ENCODE peak calls at places on chromosomes 1 and 21, in six cellular contexts. B is HL-60; W is endodermal cell; E is astrocyte of the cerebellum; S is CD8-positive, alpha-beta T cell; Z is progenitor cell of endocrine pancreas. X is an unnamed sample.

GRCh38 chr1:202254454-202255252 is 61.1 kb downstream of the LGR6 start:
- DNase-seq in B (no peak), W (peak), E (no peak), S (no peak), Z (no peak), X (no peak)

GRCh38 chr1:119453021-119453420 is 38.1 kb downstream of the HSD3B2 start:
- DNase-seq in B (no peak), W (peak), E (peak), S (no peak), Z (no peak), X (peak)

GRCh38 chr1:245256528-245256927 is 101.7 kb downstream of the KIF26B start:
- DNase-seq in B (no peak), W (peak), E (no peak), S (no peak), Z (no peak), X (no peak)

GRCh38 chr1:227996187-227996950 is 10.4 kb upstream of the WNT3A start:
- DNase-seq in B (no peak), W (no peak), E (no peak), S (no peak), Z (no peak), X (no peak)

GRCh38 chr1:15617874-15618684 is 821 bp downstream of the DDI2 start:
- DNase-seq in B (peak), W (peak), E (no peak), S (peak), Z (peak), X (no peak)

GRCh38 chr1:45172015-45172414 is 34.4 kb downstream of the ZSWIM5 start:
- DNase-seq in B (peak), W (no peak), E (no peak), S (no peak), Z (no peak), X (no peak)

GRCh38 chr1:171219751-171220385 is 28.4 kb upstream of the FMO1 start:
- DNase-seq in B (no peak), W (peak), E (peak), S (no peak), Z (no peak), X (peak)

GRCh38 chr21:17693801-17694200 is 81.1 kb upstream of the BTG3 start:
- DNase-seq in B (no peak), W (no peak), E (no peak), S (no peak), Z (no peak), X (no peak)

GRCh38 chr1:169307176-169307575 is 60.4 kb downstream of the NME7 start:
- DNase-seq in B (no peak), W (no peak), E (no peak), S (no peak), Z (no peak), X (no peak)

GRCh38 chr1:204227351-204227750 is 13.6 kb upstream of the GOLT1A start:
- DNase-seq in B (no peak), W (no peak), E (no peak), S (no peak), Z (no peak), X (no peak)

GRCh38 chr1:153866045-153866850 is 56.5 kb downstream of the GATAD2B start:
- DNase-seq in B (no peak), W (no peak), E (peak), S (no peak), Z (no peak), X (peak)

GRCh38 chr1:219085988-219086387 is 87.7 kb upstream of the LYPLAL1 start:
- DNase-seq in B (no peak), W (no peak), E (no peak), S (no peak), Z (no peak), X (peak)

GRCh38 chr21:42777757-42778344 is 101.5 kb downstream of the WDR4 start:
- DNase-seq in B (no peak), W (no peak), E (peak), S (no peak), Z (no peak), X (no peak)

GRCh38 chr1:61950418-61950817 is 208.1 kb downstream of the PATJ start:
- DNase-seq in B (no peak), W (no peak), E (peak), S (no peak), Z (no peak), X (no peak)

GRCh38 chr1:56911098-56911497 is 54.7 kb downstream of the C8B start:
- DNase-seq in B (no peak), W (no peak), E (no peak), S (no peak), Z (no peak), X (peak)

GRCh38 chr1:204650911-204651570 is 34.5 kb downstream of the LRRN2 start:
- DNase-seq in B (no peak), W (no peak), E (no peak), S (no peak), Z (no peak), X (peak)

GRCh38 chr1:150512846-150513245 is 2.7 kb upstream of the FALEC start:
- DNase-seq in B (no peak), W (no peak), E (no peak), S (no peak), Z (no peak), X (no peak)

GRCh38 chr1:174114788-174115448 is 44.4 kb upstream of the RABGAP1L start:
- DNase-seq in B (peak), W (peak), E (peak), S (no peak), Z (no peak), X (peak)
- TF ChIP-seq CTCF in B (peak), W (peak), E (peak), S (peak), Z (peak), X (peak)

GRCh38 chr1:41640756-41641482 is 156.4 kb upstream of the EDN2 start:
- DNase-seq in B (no peak), W (peak), E (no peak), S (no peak), Z (no peak), X (no peak)

GRCh38 chr1:41640141-41640751 is 155.8 kb upstream of the EDN2 start:
- DNase-seq in B (no peak), W (peak), E (no peak), S (peak), Z (no peak), X (no peak)

GRCh38 chr1:41642922-41643321 is 158.4 kb upstream of the EDN2 start:
- DNase-seq in B (no peak), W (peak), E (no peak), S (no peak), Z (no peak), X (no peak)

GRCh38 chr1:41641941-41642527 is 157.6 kb upstream of the EDN2 start:
- DNase-seq in B (no peak), W (peak), E (no peak), S (no peak), Z (no peak), X (no peak)

GRCh38 chr1:41641483-41641829 is 157.0 kb upstream of the EDN2 start:
- DNase-seq in B (no peak), W (no peak), E (no peak), S (no peak), Z (no peak), X (no peak)
- TF ChIP-seq CTCF in B (no peak), W (no peak), E (no peak), S (no peak), Z (no peak), X (no peak)

GRCh38 chr1:67827688-67828087 is 5.6 kb downstream of the GNG12 start:
- DNase-seq in B (no peak), W (no peak), E (no peak), S (no peak), Z (no peak), X (no peak)
- TF ChIP-seq CTCF in B (no peak), W (no peak), E (no peak), S (no peak), Z (no peak), X (no peak)

GRCh38 chr1:160579216-160579701 is at the start of gene CD84:
- DNase-seq in B (peak), W (no peak), E (no peak), S (no peak), Z (no peak), X (no peak)

GRCh38 chr1:160576866-160577265 is 2.4 kb downstream of the CD84 start:
- DNase-seq in B (no peak), W (no peak), E (no peak), S (no peak), Z (no peak), X (no peak)

GRCh38 chr1:160577661-160578060 is 1.6 kb downstream of the CD84 start:
- DNase-seq in B (no peak), W (no peak), E (no peak), S (no peak), Z (no peak), X (no peak)

GRCh38 chr1:160578694-160579191 is 553 bp downstream of the CD84 start:
- DNase-seq in B (no peak), W (no peak), E (no peak), S (no peak), Z (no peak), X (no peak)

GRCh38 chr1:160578175-160578693 is 1.1 kb downstream of the CD84 start:
- DNase-seq in B (peak), W (no peak), E (no peak), S (no peak), Z (no peak), X (no peak)
- TF ChIP-seq CTCF in B (no peak), W (no peak), E (no peak), S (no peak), Z (no peak), X (no peak)

GRCh38 chr1:196910208-196910607 is 22.4 kb downstream of the CFHR4 start:
- DNase-seq in B (no peak), W (no peak), E (no peak), S (no peak), Z (no peak), X (peak)
- TF ChIP-seq CTCF in B (no peak), W (peak), E (no peak), S (no peak), Z (peak), X (peak)

DNA sequence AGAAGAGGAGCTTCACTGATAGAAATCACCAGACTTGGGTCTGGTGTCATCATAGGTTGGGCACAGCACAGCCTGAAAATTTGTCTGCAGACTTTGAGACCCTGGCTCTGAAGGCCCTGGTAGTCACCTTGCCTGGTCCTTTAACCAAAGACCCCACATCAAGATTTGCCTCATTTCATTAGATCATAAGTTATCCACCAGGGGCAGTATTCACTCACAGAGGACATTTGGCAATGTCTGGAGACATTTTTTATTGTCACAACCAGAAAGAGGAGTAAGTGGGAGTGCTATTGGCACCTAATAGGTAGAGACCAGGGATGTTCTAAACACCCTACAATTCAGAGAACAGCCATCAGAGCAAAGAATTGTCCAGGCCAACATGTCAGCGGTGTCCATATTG is 22.1 kb upstream of the PAX7 start:
- DNase-seq in B (no peak), W (no peak), E (no peak), S (no peak), Z (no peak), X (no peak)
- TF ChIP-seq CTCF in B (no peak), W (peak), E (no peak), S (no peak), Z (no peak), X (peak)

DNA sequence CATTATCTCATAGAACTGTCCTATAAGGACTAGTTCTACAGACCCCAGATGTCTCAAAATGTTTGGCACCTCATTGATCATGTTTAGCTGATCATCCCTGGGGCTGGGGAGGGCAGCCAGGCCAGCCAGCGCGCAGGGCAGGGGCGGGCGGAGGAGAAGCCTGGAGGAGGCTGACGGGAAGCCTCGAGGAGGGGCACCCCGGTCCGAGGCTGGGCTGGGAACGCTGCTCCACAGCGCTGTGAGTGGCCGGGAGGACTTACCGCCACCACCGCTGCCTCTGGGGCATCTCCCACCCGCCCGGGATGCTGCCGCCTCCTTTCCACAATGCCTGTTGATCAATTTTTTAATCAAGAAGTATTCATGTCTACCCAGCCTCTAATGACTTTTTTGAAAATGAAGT is 159.5 kb upstream of the GREM2 start:
- DNase-seq in B (no peak), W (no peak), E (no peak), S (no peak), Z (no peak), X (no peak)
- TF ChIP-seq CTCF in B (no peak), W (no peak), E (no peak), S (no peak), Z (no peak), X (no peak)

GRCh38 chr1:152473887-152474537 is 36.6 kb upstream of the LCE5A start:
- DNase-seq in B (no peak), W (no peak), E (no peak), S (no peak), Z (no peak), X (no peak)

GRCh38 chr1:152481869-152482664 is 28.5 kb upstream of the LCE5A start:
- DNase-seq in B (no peak), W (no peak), E (no peak), S (no peak), Z (no peak), X (no peak)

GRCh38 chr1:152479792-152480595 is 30.6 kb upstream of the LCE5A start:
- DNase-seq in B (peak), W (peak), E (no peak), S (peak), Z (no peak), X (peak)
- TF ChIP-seq CTCF in B (peak), W (peak), E (peak), S (no peak), Z (no peak), X (peak)

GRCh38 chr1:244140420-244140819 is 89.3 kb downstream of the ZBTB18 start:
- DNase-seq in B (no peak), W (no peak), E (no peak), S (no peak), Z (no peak), X (no peak)

GRCh38 chr1:244138399-244138798 is 87.3 kb downstream of the ZBTB18 start:
- DNase-seq in B (no peak), W (no peak), E (no peak), S (no peak), Z (no peak), X (no peak)

GRCh38 chr1:244137725-244138124 is 86.6 kb downstream of the ZBTB18 start:
- DNase-seq in B (no peak), W (no peak), E (peak), S (no peak), Z (no peak), X (no peak)

GRCh38 chr1:244137261-244137660 is 86.2 kb downstream of the ZBTB18 start:
- DNase-seq in B (no peak), W (no peak), E (no peak), S (no peak), Z (no peak), X (no peak)
- TF ChIP-seq CTCF in B (no peak), W (no peak), E (no peak), S (no peak), Z (no peak), X (no peak)